ENCODE peak calls at places on chromosomes 11 and 22, in seven cellular contexts. A is pancreas, G is PC-3, Z is colonic mucosa, K is right atrium auricular region, L is heart right ventricle, R is upper lobe of right lung. X is an unnamed sample.

GRCh38 chr11:77126861-77127673 is 979 bp upstream of the MYO7A start:
- DNase-seq in A (peak; percentile 83), G (peak; percentile 50), Z (peak; percentile 70), K (no peak), L (peak; percentile 67), R (peak; percentile 78), X (no peak)

GRCh38 chr22:24994070-24994763 is 41.7 kb downstream of the KIAA1671 start:
- DNase-seq in A (no peak), G (peak; percentile 70), Z (peak; percentile 89), K (no peak), L (no peak), R (no peak), X (no peak)

GRCh38 chr11:95684701-95685100 is 104.9 kb downstream of the FAM76B start:
- DNase-seq in A (no peak), G (no peak), Z (no peak), K (no peak), L (no peak), R (no peak), X (no peak)

GRCh38 chr11:115364892-115365291 is 139.3 kb downstream of the CADM1 start:
- DNase-seq in A (no peak), G (no peak), Z (no peak), K (no peak), L (no peak), R (no peak), X (no peak)

GRCh38 chr11:119228535-119229302 is 22.6 kb downstream of the CBL start:
- DNase-seq in A (no peak), G (no peak), Z (no peak), K (peak; percentile 7), L (no peak), R (no peak), X (no peak)

GRCh38 chr11:130653838-130654601 is 205.6 kb downstream of the ADAMTS15 start:
- DNase-seq in A (peak; percentile 75), G (peak; percentile 45), Z (peak; percentile 61), K (peak; percentile 84), L (peak; percentile 85), R (peak; percentile 86), X (no peak)

GRCh38 chr11:61037694-61038093 is 64.6 kb upstream of the CD5 start:
- DNase-seq in A (no peak), G (peak; percentile 50), Z (no peak), K (no peak), L (no peak), R (no peak), X (peak; percentile 31)

GRCh38 chr11:59767212-59767611 is 12.0 kb downstream of the STX3 start:
- DNase-seq in A (no peak), G (no peak), Z (peak; percentile 38), K (no peak), L (no peak), R (no peak), X (peak; percentile 32)

GRCh38 chr11:85647604-85648299 is at the start of gene TMEM126A:
- DNase-seq in A (peak; percentile 94), G (peak; percentile 98), Z (peak; percentile 93), K (peak; percentile 88), L (peak; percentile 88), R (peak; percentile 96), X (peak; percentile 79)

GRCh38 chr22:27978317-27978716 is 59.3 kb upstream of the PITPNB start:
- DNase-seq in A (no peak), G (no peak), Z (no peak), K (no peak), L (no peak), R (no peak), X (no peak)

GRCh38 chr11:19614370-19614936 is 98.2 kb upstream of the NAV2 start:
- DNase-seq in A (no peak), G (no peak), Z (no peak), K (no peak), L (no peak), R (no peak), X (no peak)

GRCh38 chr11:75969626-75970308 is 154.8 kb downstream of the UVRAG start:
- DNase-seq in A (no peak), G (peak; percentile 94), Z (no peak), K (no peak), L (no peak), R (no peak), X (peak; percentile 61)

GRCh38 chr11:127217941-127218615 is 217.5 kb upstream of the KIRREL3 start:
- DNase-seq in A (no peak), G (no peak), Z (no peak), K (no peak), L (no peak), R (no peak), X (no peak)

GRCh38 chr22:24247011-24247507 is 2.2 kb upstream of the GGT5 start:
- DNase-seq in A (peak; percentile 42), G (no peak), Z (no peak), K (no peak), L (no peak), R (no peak), X (no peak)

GRCh38 chr11:22433517-22433916 is 95.3 kb downstream of the SLC17A6 start:
- DNase-seq in A (no peak), G (no peak), Z (no peak), K (no peak), L (no peak), R (no peak), X (no peak)

GRCh38 chr11:76214968-76215548 is 8.8 kb upstream of the WNT11 start:
- DNase-seq in A (peak; percentile 27), G (no peak), Z (no peak), K (no peak), L (peak; percentile 1), R (no peak), X (no peak)

GRCh38 chr11:33713162-33713913 is 12.7 kb upstream of the C11orf91 start:
- DNase-seq in A (no peak), G (no peak), Z (no peak), K (no peak), L (no peak), R (no peak), X (no peak)

GRCh38 chr11:64694026-64694755 is 28.8 kb downstream of the NRXN2 start:
- DNase-seq in A (no peak), G (no peak), Z (no peak), K (no peak), L (no peak), R (peak; percentile 35), X (no peak)
- H3K4me3 ChIP-seq in A (no peak overlapping the region), G (no peak overlapping the region), Z (no peak overlapping the region), K (no peak overlapping the region), L (no peak overlapping the region), R (no peak overlapping the region), X (no peak overlapping the region)

GRCh38 chr11:93303689-93304088 is 26.9 kb upstream of the DEUP1 start:
- DNase-seq in A (no peak), G (no peak), Z (no peak), K (no peak), L (no peak), R (no peak), X (no peak)
- H3K36me3 ChIP-seq in A (no peaks in the 10 kb centered on the region), G (no peaks in the 10 kb centered on the region), Z (no peaks in the 10 kb centered on the region), K (no peaks in the 10 kb centered on the region), L (no peaks in the 10 kb centered on the region), R (no peaks in the 10 kb centered on the region), X (no peaks in the 10 kb centered on the region)

GRCh38 chr11:72190581-72191205 is 1.2 kb upstream of the FOLR1 start:
- DNase-seq in A (no peak), G (no peak), Z (no peak), K (no peak), L (no peak), R (no peak), X (no peak)
- H3K27ac ChIP-seq in A (no peak overlapping the region), G (no peak overlapping the region), Z (no peak overlapping the region), K (no peak overlapping the region), L (no peak overlapping the region), R (no peak overlapping the region), X (no peak overlapping the region)

DNA sequence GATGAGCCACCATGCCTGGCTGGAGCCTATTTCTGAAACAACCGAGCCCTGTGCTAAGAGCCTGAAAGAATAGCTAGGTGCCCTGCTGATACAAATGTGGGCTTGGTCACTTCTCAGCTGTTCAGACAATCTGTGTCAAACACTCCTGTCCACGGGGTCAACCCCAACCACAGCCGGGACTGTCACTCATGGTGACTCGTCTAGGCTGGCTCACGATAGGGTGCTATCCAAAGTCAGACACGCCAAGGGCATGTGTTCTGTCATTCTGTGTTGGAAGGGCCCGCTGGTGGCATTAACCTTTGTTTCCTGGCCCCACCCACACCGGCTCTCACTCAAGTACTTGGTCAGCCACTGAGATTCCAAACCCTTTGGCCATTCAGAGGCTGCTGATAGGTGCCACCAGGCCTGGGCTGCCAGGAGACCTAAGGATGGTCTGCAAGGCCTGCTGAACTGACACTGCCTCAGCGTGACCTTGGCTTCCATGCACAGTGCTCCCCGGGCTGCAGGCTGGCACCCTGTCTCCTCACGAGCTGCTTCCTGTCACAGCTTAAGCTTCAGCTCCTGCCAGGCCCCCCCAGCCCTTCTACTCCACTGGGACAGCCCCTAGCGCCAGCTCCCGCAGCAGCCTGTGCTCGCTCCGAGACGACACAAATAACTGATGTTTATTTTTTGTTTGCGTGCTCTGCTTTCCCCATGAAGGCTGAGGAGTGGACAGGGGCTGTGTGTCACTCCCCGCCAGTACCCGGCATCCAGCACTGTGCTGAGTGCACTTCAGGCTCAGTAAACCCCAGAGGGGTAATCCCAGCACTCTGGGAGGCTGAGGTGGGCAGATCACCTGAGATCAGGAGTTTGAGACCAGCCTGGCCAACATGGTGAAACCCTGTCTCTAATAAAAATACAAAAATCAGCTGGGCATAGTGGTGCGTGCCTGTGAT is 14.3 kb upstream of the CDC42BPG start:
- DNase-seq in A (no peak), G (peak; percentile 50), Z (no peak), K (no peak), L (peak; percentile 65), R (no peak), X (no peak)
- H3K4me3 ChIP-seq in A (no peak overlapping the region), G (no peak overlapping the region), Z (no peak overlapping the region), K (no peak overlapping the region), L (peak overlapping the region; percentile 5), R (no peak overlapping the region), X (no peak overlapping the region)

GRCh38 chr11:83175815-83176214 is 17.7 kb upstream of the ANKRD42 start:
- DNase-seq in A (no peak), G (no peak), Z (no peak), K (no peak), L (no peak), R (no peak), X (no peak)
- H3K36me3 ChIP-seq in A (peaks cover 38% of the 10 kb centered on the region), G (peaks cover 70% of the 10 kb centered on the region), Z (peaks cover 13% of the 10 kb centered on the region), K (peaks cover 81% of the 10 kb centered on the region), L (no peaks in the 10 kb centered on the region), R (peaks cover 100% of the 10 kb centered on the region), X (peaks cover 54% of the 10 kb centered on the region)